ENCODE peak calls at places on chromosomes 12 and 14, in four cellular contexts. T is uterus, U is cardiac muscle cell, S is neural progenitor cell. B is an unnamed sample.

GRCh38 chr12:86931714-86932113 is 675.5 kb upstream of the MGAT4C start:
- DNase-seq in T (no peak), U (no peak), S (no peak), B (no peak)

GRCh38 chr14:68693926-68694325 is 98.9 kb downstream of the ZFP36L1 start:
- DNase-seq in T (peak), U (no peak), S (no peak), B (peak)

GRCh38 chr12:52543985-52544888 is 8.7 kb downstream of the KRT71 start:
- DNase-seq in T (no peak), U (no peak), S (peak), B (no peak)

GRCh38 chr12:15701721-15702156 is 87.4 kb downstream of the EPS8 start:
- DNase-seq in T (no peak), U (peak), S (no peak), B (no peak)

GRCh38 chr12:32158525-32158924 is 51.9 kb downstream of the BICD1 start:
- DNase-seq in T (no peak), U (no peak), S (no peak), B (no peak)

GRCh38 chr12:94813314-94813713 is 163.0 kb upstream of the TMCC3 start:
- DNase-seq in T (no peak), U (no peak), S (no peak), B (no peak)

GRCh38 chr12:78316150-78316549 is 485.5 kb downstream of the NAV3 start:
- DNase-seq in T (no peak), U (no peak), S (peak), B (no peak)

GRCh38 chr12:3551976-3552725 is 61.1 kb downstream of the PRMT8 start:
- DNase-seq in T (no peak), U (no peak), S (no peak), B (no peak)

GRCh38 chr12:13141686-13142085 is 38.2 kb upstream of the GSG1 start:
- DNase-seq in T (no peak), U (no peak), S (no peak), B (no peak)

GRCh38 chr12:43805149-43805856 is 814 bp downstream of the TWF1 start:
- DNase-seq in T (no peak), U (peak), S (peak), B (no peak)

GRCh38 chr12:47903151-47903611 is 1.6 kb downstream of the VDR start:
- DNase-seq in T (no peak), U (peak), S (no peak), B (peak)

GRCh38 chr12:72790273-72790672 is 518.1 kb downstream of the TRHDE start:
- DNase-seq in T (no peak), U (no peak), S (no peak), B (no peak)

GRCh38 chr12:112946236-112947000 is 8.1 kb downstream of the OAS3 start:
- DNase-seq in T (no peak), U (no peak), S (no peak), B (peak)

GRCh38 chr12:78414071-78414470 is 450.5 kb upstream of the SYT1 start:
- DNase-seq in T (no peak), U (no peak), S (no peak), B (no peak)

GRCh38 chr14:100765991-100766390 is 39.3 kb downstream of the DLK1 start:
- DNase-seq in T (no peak), U (no peak), S (no peak), B (no peak)

GRCh38 chr14:105221598-105222178 is 26.6 kb upstream of the BTBD6 start:
- DNase-seq in T (no peak), U (no peak), S (no peak), B (no peak)

GRCh38 chr14:61652526-61653262 is 42.6 kb upstream of the HIF1A start:
- DNase-seq in T (no peak), U (no peak), S (no peak), B (no peak)

GRCh38 chr14:62015248-62015647 is 253.0 kb downstream of the SNAPC1 start:
- DNase-seq in T (no peak), U (no peak), S (no peak), B (no peak)

GRCh38 chr12:90017316-90017715 is 308.7 kb upstream of the ATP2B1 start:
- DNase-seq in T (no peak), U (no peak), S (no peak), B (no peak)

GRCh38 chr14:59282366-59282765 is 93.9 kb downstream of the DAAM1 start:
- DNase-seq in T (no peak), U (peak), S (no peak), B (no peak)

GRCh38 chr14:90700928-90701776 is 115.1 kb downstream of the TTC7B start:
- DNase-seq in T (no peak), U (no peak), S (no peak), B (no peak)

GRCh38 chr14:105138551-105139111 is 29.9 kb downstream of the JAG2 start:
- DNase-seq in T (no peak), U (no peak), S (no peak), B (no peak)

GRCh38 chr14:36502558-36503508 is 17.2 kb downstream of the NKX2-1 start:
- DNase-seq in T (no peak), U (no peak), S (no peak), B (no peak)

GRCh38 chr12:79378496-79378895 is 312.3 kb downstream of the PAWR start:
- DNase-seq in T (no peak), U (no peak), S (no peak), B (no peak)

GRCh38 chr14:25848601-25849000 is 749.2 kb downstream of the NOVA1 start:
- DNase-seq in T (no peak), U (no peak), S (no peak), B (no peak)

GRCh38 chr14:26896447-26896846 is 298.6 kb upstream of the NOVA1 start:
- DNase-seq in T (no peak), U (peak), S (no peak), B (no peak)

GRCh38 chr12:107093547-107094448 is at the start of gene CRY1:
- DNase-seq in T (peak), U (peak), S (peak), B (peak)

GRCh38 chr12:95518976-95519375 is 32.3 kb downstream of the USP44 start:
- DNase-seq in T (no peak), U (no peak), S (no peak), B (no peak)

GRCh38 chr12:459430-460258 is at the start of gene B4GALNT3:
- DNase-seq in T (peak), U (peak), S (peak), B (peak)

GRCh38 chr14:77638738-77639137 is 22.3 kb upstream of the SPTLC2 start:
- DNase-seq in T (no peak), U (peak), S (no peak), B (no peak)

GRCh38 chr14:50762001-50762930 is 68.7 kb downstream of the NIN start:
- DNase-seq in T (no peak), U (peak), S (no peak), B (no peak)

GRCh38 chr12:84313326-84313675 is 599.3 kb downstream of the SLC6A15 start:
- DNase-seq in T (no peak), U (no peak), S (no peak), B (no peak)

GRCh38 chr14:22315336-22315735 is 273.7 kb downstream of the DAD1 start:
- DNase-seq in T (no peak), U (no peak), S (no peak), B (no peak)

DNA sequence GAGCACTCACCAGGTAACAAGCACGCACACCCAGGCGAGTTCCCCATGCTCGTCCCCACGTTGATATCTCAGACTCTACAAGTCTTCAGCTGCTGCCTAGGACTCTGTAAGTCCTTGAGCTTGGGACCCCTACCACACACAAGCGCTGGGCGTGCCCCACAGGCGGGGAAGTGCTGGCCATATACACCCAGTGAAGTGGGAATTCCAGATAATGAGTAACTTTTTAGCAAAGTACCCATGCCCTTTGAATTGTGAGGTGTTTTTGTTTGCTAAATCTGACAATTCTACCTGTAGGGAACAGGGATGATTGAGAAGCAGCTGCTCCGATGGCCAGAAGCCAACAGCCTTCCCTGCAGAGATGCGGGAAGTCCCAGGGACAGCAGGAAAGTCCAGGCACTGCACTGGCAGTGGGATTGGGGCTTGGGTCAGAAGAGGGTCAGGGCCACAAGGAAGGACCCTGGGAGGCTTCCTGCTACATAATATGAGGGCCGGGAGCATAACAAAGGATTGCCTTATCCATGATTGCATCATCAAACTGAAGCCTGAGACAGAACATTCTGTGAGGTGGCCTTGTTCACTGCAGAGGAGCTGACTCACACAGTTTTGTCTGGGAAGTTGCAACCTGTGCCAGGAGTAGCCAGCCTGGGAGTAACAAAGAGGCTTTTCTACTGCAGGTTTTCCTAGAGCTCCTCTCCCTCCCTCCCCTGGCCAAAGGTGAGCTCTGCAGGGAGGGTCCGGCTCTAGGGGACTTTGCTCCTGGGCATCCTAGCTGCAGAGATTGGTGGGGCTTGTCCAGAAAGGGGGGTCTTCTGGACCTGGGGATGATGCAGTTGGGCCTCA is 13.2 kb upstream of the SERPINA3 start:
- DNase-seq in T (peak), U (peak), S (peak), B (no peak)
- TF ChIP-seq CTCF in T (no peak), U (peak), S (no peak), B (peak)

GRCh38 chr12:29739279-29739991 is 44.3 kb downstream of the TMTC1 start:
- DNase-seq in T (no peak), U (no peak), S (no peak), B (no peak)
- H3K27ac ChIP-seq in T (no peak), U (no peak), S (no peak), B (no peak)

GRCh38 chr12:1518486-1518762 is 76.0 kb downstream of the FBXL14 start:
- DNase-seq in T (no peak), U (no peak), S (no peak), B (no peak)

GRCh38 chr12:1519642-1520041 is 74.7 kb downstream of the FBXL14 start:
- DNase-seq in T (no peak), U (no peak), S (no peak), B (no peak)

GRCh38 chr12:1517007-1517406 is 77.4 kb downstream of the FBXL14 start:
- DNase-seq in T (no peak), U (peak), S (peak), B (no peak)

GRCh38 chr12:1517734-1518485 is 76.5 kb downstream of the FBXL14 start:
- DNase-seq in T (no peak), U (no peak), S (no peak), B (no peak)

GRCh38 chr12:1518763-1519516 is 75.4 kb downstream of the FBXL14 start:
- DNase-seq in T (no peak), U (peak), S (no peak), B (no peak)
- H3K4me3 ChIP-seq in T (no peak), U (no peak), S (no peak), B (no peak)

GRCh38 chr14:33432407-33433023 is 493.8 kb downstream of the NPAS3 start:
- DNase-seq in T (no peak), U (peak), S (peak), B (no peak)
- TF ChIP-seq CTCF in T (no peak), U (peak), S (peak), B (no peak)

DNA sequence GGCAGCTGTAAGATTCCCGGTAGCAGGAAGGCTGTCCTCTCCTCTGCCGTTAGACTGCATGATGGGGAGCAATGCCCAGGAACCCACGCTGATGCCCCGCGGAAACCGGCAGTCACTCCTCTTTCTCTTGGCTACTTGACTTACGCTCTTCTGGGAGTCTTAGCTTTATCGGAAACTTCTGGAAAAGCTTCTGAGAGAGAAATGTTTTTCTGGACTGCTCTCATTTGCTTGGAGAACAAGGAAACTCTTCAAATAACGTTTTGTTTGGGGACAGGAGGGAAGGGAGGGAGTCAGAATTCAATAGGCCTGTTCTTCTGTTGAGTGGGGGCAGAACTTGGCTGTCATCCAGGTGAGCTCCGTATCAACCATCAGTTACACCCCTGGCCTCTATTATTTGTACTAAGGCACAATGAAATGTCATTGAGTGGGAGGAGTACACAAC is 128.0 kb upstream of the MAX start:
- DNase-seq in T (no peak), U (peak), S (no peak), B (no peak)
- H3K27ac ChIP-seq in T (peak), U (peak), S (peak), B (peak)

DNA sequence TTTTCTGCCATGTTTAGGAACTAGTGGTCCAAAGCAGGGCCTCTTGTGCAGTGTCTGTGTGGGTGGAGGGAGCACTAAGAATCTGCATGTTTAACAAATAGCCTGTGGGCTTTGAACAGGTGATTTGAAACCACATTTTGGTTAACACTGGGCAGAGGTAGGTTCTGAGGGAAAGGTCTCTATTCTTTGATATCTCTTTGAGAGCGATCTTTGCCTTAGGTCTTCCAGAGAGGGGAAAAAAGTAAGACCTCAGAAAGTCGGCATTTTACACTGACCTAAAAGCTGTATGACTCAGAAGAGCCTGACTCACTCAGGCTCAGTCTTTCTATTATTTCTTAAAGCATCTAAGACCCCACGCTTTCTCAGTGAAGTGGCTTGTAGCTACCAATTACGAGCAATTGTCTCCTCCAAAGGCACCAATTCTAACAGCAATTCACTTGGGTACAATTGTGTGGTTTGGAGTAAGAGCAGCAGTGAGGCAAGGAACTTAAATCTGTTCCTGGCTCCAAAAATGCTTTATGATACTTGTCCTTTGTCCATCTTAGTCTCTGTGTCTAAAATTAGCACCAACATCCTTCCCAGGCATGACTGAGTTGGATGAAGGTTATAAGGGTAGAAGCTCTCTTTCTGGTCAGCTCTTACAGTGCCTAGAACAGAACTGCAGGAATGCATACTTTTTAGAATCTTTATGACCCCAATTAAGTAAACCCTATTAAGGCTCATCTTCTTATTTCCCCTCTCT is 8.8 kb downstream of the EIF2B2 start:
- DNase-seq in T (no peak), U (peak), S (no peak), B (no peak)
- H3K4me3 ChIP-seq in T (no peak), U (no peak), S (no peak), B (no peak)

GRCh38 chr14:74653386-74654138 is 41.5 kb upstream of the LTBP2 start:
- DNase-seq in T (no peak), U (no peak), S (peak), B (no peak)

GRCh38 chr14:74652541-74652940 is 40.5 kb upstream of the LTBP2 start:
- DNase-seq in T (no peak), U (no peak), S (no peak), B (no peak)

GRCh38 chr14:74649167-74649566 is 37.1 kb upstream of the LTBP2 start:
- DNase-seq in T (no peak), U (no peak), S (no peak), B (no peak)

GRCh38 chr14:74649673-74650072 is 37.6 kb upstream of the LTBP2 start:
- DNase-seq in T (no peak), U (peak), S (no peak), B (no peak)

GRCh38 chr14:74650927-74651686 is 39.1 kb upstream of the LTBP2 start:
- DNase-seq in T (no peak), U (no peak), S (no peak), B (no peak)
- TF ChIP-seq CTCF in T (no peak), U (no peak), S (no peak), B (no peak)

GRCh38 chr12:23555808-23556207 is 393.7 kb downstream of the SOX5 start:
- DNase-seq in T (no peak), U (no peak), S (no peak), B (no peak)
- H3K27ac ChIP-seq in T (no peak), U (no peak), S (no peak), B (no peak)

GRCh38 chr12:21526053-21526452 is at the start of gene SPX:
- DNase-seq in T (no peak), U (peak), S (no peak), B (no peak)

GRCh38 chr12:21529456-21529855 is 3.4 kb downstream of the SPX start:
- DNase-seq in T (no peak), U (no peak), S (no peak), B (no peak)

GRCh38 chr12:21528953-21529352 is 2.9 kb downstream of the SPX start:
- DNase-seq in T (no peak), U (peak), S (no peak), B (no peak)

GRCh38 chr12:21527451-21528180 is 1.5 kb downstream of the SPX start:
- DNase-seq in T (peak), U (peak), S (peak), B (peak)

DNA sequence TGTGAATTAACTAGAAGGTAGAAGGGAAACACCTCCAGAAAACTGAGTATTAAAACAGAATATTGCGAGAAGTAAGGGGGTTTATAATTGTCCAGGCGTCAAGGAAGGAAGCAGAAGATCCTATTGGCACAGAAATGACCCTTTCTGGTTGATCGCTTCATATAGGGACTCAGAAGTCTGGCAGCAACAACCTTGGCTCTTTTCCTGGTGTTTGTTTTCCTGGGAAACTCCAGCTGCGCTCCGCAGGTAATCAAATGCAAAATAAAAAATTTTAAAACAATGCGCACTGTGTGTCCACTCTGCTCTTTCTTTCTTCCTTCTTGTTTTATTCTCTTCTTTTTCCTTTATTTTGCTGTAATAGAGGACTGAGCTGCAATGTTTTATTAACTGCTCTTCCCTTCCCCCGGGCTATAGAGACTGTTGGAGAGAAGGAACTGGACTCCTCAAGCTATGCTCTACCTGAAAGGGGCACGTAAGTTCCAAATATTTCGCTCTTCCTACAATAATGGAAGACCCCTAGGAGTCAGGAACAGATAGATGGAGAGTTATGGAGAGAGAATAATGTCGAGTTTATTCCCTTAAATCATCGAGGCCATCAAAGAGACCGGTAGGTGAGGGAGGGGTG is 737 bp downstream of the SPX start:
- DNase-seq in T (no peak), U (no peak), S (no peak), B (no peak)
- H3K4me3 ChIP-seq in T (peak), U (peak), S (peak), B (peak)

B was measured in Peyer's patch.